ENCODE peak calls at places on chromosomes 6 and 20, in six cellular contexts. V, J, H, C, E and Z are unnamed samples.

GRCh38 chr6:125444234-125444949 is 142.6 kb upstream of the HDDC2 start:
- DNase-seq in E (peak), V (no peak), J (peak), H (no peak), C (no peak), Z (peak)

GRCh38 chr6:149897015-149897697 is 757 bp downstream of the RAET1E start:
- DNase-seq in J (peak), E (peak), H (no peak), V (peak), C (peak), Z (peak)

GRCh38 chr20:38892091-38892981 is 33.9 kb upstream of the FAM83D start:
- DNase-seq in H (peak), E (no peak), C (no peak), J (no peak), V (no peak), Z (no peak)

GRCh38 chr20:3013771-3014170 is 29.7 kb upstream of the GNRH2 start:
- DNase-seq in V (no peak), H (no peak), E (no peak), C (no peak), J (no peak), Z (no peak)

GRCh38 chr20:14609328-14610221 is 272.2 kb upstream of the FLRT3 start:
- DNase-seq in J (no peak), H (no peak), E (no peak), V (no peak), C (no peak), Z (no peak)

GRCh38 chr6:8100159-8100854 is 2.0 kb downstream of the EEF1E1 start:
- DNase-seq in E (no peak), J (no peak), C (no peak), H (no peak), V (no peak), Z (no peak)

GRCh38 chr6:84013354-84013753 is 20.2 kb upstream of the MRAP2 start:
- DNase-seq in C (no peak), J (no peak), E (no peak), H (no peak), V (no peak), Z (no peak)

GRCh38 chr20:57938158-57939108 is 228.6 kb upstream of the PMEPA1 start:
- DNase-seq in H (no peak), E (no peak), J (peak), V (no peak), C (no peak), Z (peak)

GRCh38 chr6:35728663-35729348 is 8.0 kb upstream of the ARMC12 start:
- DNase-seq in V (no peak), J (no peak), H (peak), C (peak), E (no peak), Z (no peak)

GRCh38 chr20:47724398-47724797 is 60.9 kb downstream of the SULF2 start:
- DNase-seq in H (no peak), C (no peak), V (no peak), J (no peak), E (no peak), Z (no peak)

GRCh38 chr6:11536795-11537194 is 754 bp upstream of the TMEM170B start:
- DNase-seq in C (peak), E (no peak), H (no peak), J (no peak), V (no peak), Z (no peak)

GRCh38 chr6:96466149-96466863 is 55.3 kb upstream of the UFL1 start:
- DNase-seq in J (no peak), V (no peak), C (no peak), E (no peak), H (no peak), Z (no peak)

GRCh38 chr6:154751020-154751800 is 18.0 kb downstream of the SCAF8 start:
- DNase-seq in C (no peak), E (no peak), V (no peak), J (no peak), H (no peak), Z (no peak)

GRCh38 chr6:153618371-153619328 is 420.4 kb upstream of the OPRM1 start:
- DNase-seq in H (peak), J (no peak), V (no peak), C (no peak), E (no peak), Z (no peak)

GRCh38 chr6:46903175-46903574 is 18.6 kb downstream of the ADGRF5 start:
- DNase-seq in J (no peak), V (no peak), E (no peak), C (no peak), H (no peak), Z (no peak)

DNA sequence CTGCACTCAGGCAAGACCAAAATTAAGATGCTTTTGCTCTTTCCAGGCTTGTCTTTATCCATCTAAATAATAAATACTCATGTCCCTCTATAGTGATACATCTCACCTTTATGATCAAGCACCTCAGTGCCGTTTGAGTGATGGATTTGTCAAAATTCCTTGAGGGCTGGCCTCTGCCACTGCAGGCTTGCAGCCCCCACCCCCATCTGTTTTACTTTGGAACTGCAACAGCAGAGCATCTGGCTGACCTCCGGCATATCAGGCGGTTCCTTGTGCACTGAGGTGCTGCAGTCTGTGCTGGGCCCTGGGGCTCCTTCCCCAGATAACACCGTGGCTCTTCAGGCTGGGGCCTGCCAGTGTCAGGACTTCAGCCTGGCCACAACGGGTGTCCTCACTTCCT is 386.9 kb downstream of the CDH26 start:
- DNase-seq in E (no peak), H (no peak), V (no peak), J (no peak), C (no peak), Z (no peak)
- TF ChIP-seq CTCF in E (no peak), H (no peak), V (no peak), J (no peak), C (no peak), Z (peak)

GRCh38 chr6:3561745-3562144 is 104.9 kb upstream of the SLC22A23 start:
- DNase-seq in H (no peak), C (no peak), E (peak), V (peak), J (peak), Z (peak)
- TF ChIP-seq CTCF in H (no peak), C (no peak), E (no peak), V (peak), J (peak), Z (peak)

GRCh38 chr6:89239338-89239737 is 22.2 kb upstream of the GABRR1 start:
- DNase-seq in H (no peak), C (no peak), V (no peak), E (peak), J (no peak), Z (no peak)
- TF ChIP-seq CTCF in H (peak), C (no peak), V (peak), E (peak), J (peak), Z (peak)

GRCh38 chr6:26493258-26493657 is 6.8 kb upstream of the BTN1A1 start:
- DNase-seq in J (no peak), E (peak), H (no peak), V (peak), C (no peak), Z (no peak)
- TF ChIP-seq CTCF in J (peak), E (peak), H (peak), V (peak), C (peak), Z (peak)

GRCh38 chr6:6581014-6581413 is 7.5 kb upstream of the LY86 start:
- DNase-seq in J (no peak), E (no peak), C (no peak), H (no peak), V (no peak), Z (no peak)

GRCh38 chr6:6582111-6582510 is 6.4 kb upstream of the LY86 start:
- DNase-seq in C (no peak), V (no peak), E (no peak), J (no peak), H (no peak), Z (no peak)

GRCh38 chr6:6575143-6575542 is 13.4 kb upstream of the LY86 start:
- DNase-seq in V (no peak), E (no peak), C (no peak), J (no peak), H (no peak), Z (no peak)

GRCh38 chr6:6580225-6580870 is 8.2 kb upstream of the LY86 start:
- DNase-seq in H (no peak), E (no peak), C (no peak), J (no peak), V (no peak), Z (no peak)

GRCh38 chr6:6577736-6578135 is 10.8 kb upstream of the LY86 start:
- DNase-seq in J (no peak), C (no peak), H (no peak), V (no peak), E (no peak), Z (no peak)
- TF ChIP-seq CTCF in J (no peak), C (no peak), H (peak), V (no peak), E (no peak), Z (no peak)

GRCh38 chr6:25050356-25050755 is 114.6 kb upstream of the RIPOR2 start:
- DNase-seq in E (peak), H (peak), C (no peak), V (peak), J (peak), Z (peak)
- TF ChIP-seq CTCF in E (no peak), H (no peak), C (no peak), V (peak), J (no peak), Z (no peak)